ENCODE peak calls at places on chromosomes 3 and 15, in five cellular contexts. W is GM12878, K is IMR-90, G is K562, N is SK-N-SH. M is an unnamed sample.
A peak's percentile ranks its signal among the peaks of the same experiment; 100 is the strongest.

GRCh38 chr3:53624467-53624866 is 130.1 kb downstream of the CACNA1D start:
- DNase-seq in K (no peak), N (no peak), W (no peak), G (no peak), M (no peak)

GRCh38 chr15:68816795-68817303 is 3.8 kb downstream of the ANP32A start:
- DNase-seq in K (no peak), N (no peak), W (no peak), G (no peak), M (peak; percentile 70)

GRCh38 chr3:152069871-152070270 is 196.4 kb downstream of the SUCNR1 start:
- DNase-seq in W (no peak), K (peak; percentile 38), N (no peak), G (no peak), M (no peak)

GRCh38 chr3:70742081-70742480 is 429.6 kb upstream of the MDFIC2 start:
- DNase-seq in G (no peak), W (no peak), K (no peak), N (no peak), M (no peak)

GRCh38 chr15:94793641-94794040 is 562.3 kb downstream of the MCTP2 start:
- DNase-seq in N (no peak), G (no peak), K (peak; percentile 69), W (no peak), M (no peak)

GRCh38 chr3:195900426-195901355 is 7.7 kb downstream of the TNK2 start:
- DNase-seq in G (no peak), N (no peak), K (peak; percentile 54), W (no peak), M (peak; percentile 83)

GRCh38 chr3:15756505-15756904 is 41.3 kb downstream of the ANKRD28 start:
- DNase-seq in K (no peak), W (no peak), G (no peak), N (no peak), M (no peak)

GRCh38 chr3:170611746-170612145 is 25.9 kb upstream of the SLC7A14 start:
- DNase-seq in G (no peak), W (no peak), K (no peak), N (no peak), M (no peak)

GRCh38 chr3:68163054-68163453 is 508.6 kb upstream of the SUCLG2 start:
- DNase-seq in W (no peak), N (no peak), G (no peak), K (no peak), M (no peak)

GRCh38 chr15:57920916-57921315 is 144.6 kb downstream of the ALDH1A2 start:
- DNase-seq in W (no peak), K (no peak), N (no peak), G (no peak), M (no peak)

GRCh38 chr3:141647562-141647915 is 90.6 kb upstream of the RNF7 start:
- DNase-seq in W (no peak), G (no peak), K (no peak), N (no peak), M (no peak)

GRCh38 chr15:82298520-82298919 is 35.9 kb downstream of the SAXO2 start:
- DNase-seq in G (no peak), N (no peak), K (no peak), W (no peak), M (no peak)

GRCh38 chr3:55678521-55679216 is 191.6 kb upstream of the WNT5A start:
- DNase-seq in K (no peak), W (no peak), N (no peak), G (no peak), M (no peak)

GRCh38 chr15:99755692-99756409 is 22.6 kb upstream of the LYSMD4 start:
- DNase-seq in K (peak; percentile 67), W (peak; percentile 43), G (peak; percentile 60), N (peak; percentile 68), M (peak; percentile 74)

GRCh38 chr3:16510620-16511319 is 2.7 kb downstream of the RFTN1 start:
- DNase-seq in W (no peak), K (no peak), G (no peak), N (no peak), M (no peak)

GRCh38 chr3:58074126-58074715 is 66.0 kb downstream of the FLNB start:
- DNase-seq in W (no peak), K (no peak), G (no peak), N (no peak), M (no peak)

GRCh38 chr3:131218196-131218595 is 163.4 kb upstream of the NUDT16 start:
- DNase-seq in W (no peak), K (peak; percentile 8), G (no peak), N (no peak), M (no peak)

GRCh38 chr3:169667380-169667671 is 3.8 kb upstream of the MECOM start:
- DNase-seq in W (no peak), N (peak; percentile 8), K (no peak), G (no peak), M (no peak)

GRCh38 chr15:71564217-71564616 is 246.1 kb upstream of the NR2E3 start:
- DNase-seq in G (no peak), N (no peak), W (no peak), K (no peak), M (no peak)

GRCh38 chr3:169661567-169662214 is 1.8 kb downstream of the MECOM start:
- DNase-seq in W (no peak), G (peak; percentile 18), K (peak; percentile 36), N (peak; percentile 76), M (no peak)

DNA sequence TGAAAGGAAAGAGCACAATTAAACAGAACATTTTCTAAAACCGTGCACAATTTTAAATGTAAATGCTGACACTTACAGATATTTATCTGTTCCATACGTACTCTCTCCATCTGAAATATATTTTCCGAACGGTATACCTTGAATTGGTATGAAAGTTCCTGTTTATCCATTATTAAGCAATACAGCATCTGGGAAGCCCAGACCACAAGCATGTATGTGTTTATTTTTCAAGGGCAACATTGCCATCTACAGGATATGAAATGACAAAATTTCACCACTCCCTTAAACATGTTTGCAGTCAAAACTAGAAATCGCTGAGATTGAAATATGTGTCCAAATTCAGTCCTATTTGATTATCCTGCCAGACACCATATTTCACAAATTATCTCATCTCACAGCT is 533.5 kb downstream of the TBL1XR1 start:
- DNase-seq in N (peak; percentile 29), W (no peak), G (no peak), K (peak; percentile 66), M (peak; percentile 36)
- TF ChIP-seq SMC3 in N (peak; percentile 28), W (no peak), G (peak; percentile 46), K (no peak), M (no peak)

GRCh38 chr3:128091586-128091985 is 32.0 kb downstream of the RUVBL1 start:
- DNase-seq in G (no peak), N (no peak), W (no peak), K (peak; percentile 31), M (no peak)
- H2AFZ ChIP-seq in G (no peak overlapping the region), N (no peak overlapping the region), W (no peak overlapping the region), K (no peak overlapping the region), M (no peak overlapping the region)

GRCh38 chr3:105728913-105729312 is 139.9 kb downstream of the CBLB start:
- DNase-seq in N (no peak), G (no peak), W (no peak), K (no peak), M (no peak)

GRCh38 chr3:105731686-105732085 is 137.1 kb downstream of the CBLB start:
- DNase-seq in N (no peak), G (no peak), W (no peak), K (peak; percentile 19), M (no peak)

GRCh38 chr3:105730973-105731372 is 137.8 kb downstream of the CBLB start:
- DNase-seq in N (no peak), K (no peak), G (no peak), W (no peak), M (no peak)

GRCh38 chr3:105729662-105730061 is 139.2 kb downstream of the CBLB start:
- DNase-seq in N (no peak), K (peak; percentile 40), G (no peak), W (no peak), M (no peak)
- TF ChIP-seq SMC3 in N (no peak), K (no peak), G (no peak), W (no peak), M (no peak)

DNA sequence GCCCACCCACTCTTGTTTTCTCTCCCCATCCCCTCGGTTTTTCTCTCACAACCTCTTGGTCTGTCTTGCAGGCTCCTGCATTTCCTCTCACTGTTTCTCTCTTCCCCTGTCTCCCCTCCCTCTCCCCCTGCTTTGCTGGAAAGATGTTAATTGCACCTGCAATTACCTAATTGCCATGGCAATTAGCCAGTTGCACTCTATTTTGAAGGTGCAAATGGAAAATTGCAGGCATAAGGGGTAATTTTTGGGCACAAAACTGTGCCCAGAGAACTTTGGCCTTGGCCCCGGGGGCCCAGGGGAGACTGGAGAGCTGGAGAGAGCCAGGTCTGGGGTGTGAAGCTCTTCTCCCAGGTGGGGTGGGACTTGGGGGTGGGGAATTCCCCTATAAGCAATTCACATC is 164.5 kb upstream of the TLE3 start:
- DNase-seq in N (no peak), W (no peak), K (no peak), G (no peak), M (no peak)
- H2AFZ ChIP-seq in N (no peak overlapping the region), W (no peak overlapping the region), K (no peak overlapping the region), G (no peak overlapping the region), M (no peak overlapping the region)

DNA sequence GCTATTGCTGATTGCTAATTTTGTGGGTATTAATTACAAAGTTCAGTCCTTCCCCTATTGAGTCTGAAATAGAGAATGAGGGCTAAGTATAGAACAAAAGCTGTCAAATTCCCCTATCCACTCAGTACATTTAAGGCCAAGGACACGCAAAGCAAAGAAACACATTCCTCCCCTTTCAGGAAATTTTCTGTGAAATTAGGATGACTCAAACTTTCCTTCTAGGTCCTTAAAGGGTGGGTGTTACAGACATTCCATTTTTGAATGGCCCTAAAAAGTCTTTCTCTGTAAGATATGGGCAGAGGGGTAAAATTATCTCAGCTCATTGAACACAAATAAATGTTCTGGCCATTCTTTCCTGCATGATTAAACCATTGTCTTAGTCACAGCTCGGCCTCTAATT is 424.3 kb downstream of the ZNF385D start:
- DNase-seq in W (no peak), G (no peak), K (peak; percentile 7), N (no peak), M (no peak)
- TF ChIP-seq SMC3 in W (no peak), G (no peak), K (no peak), N (no peak), M (no peak)

DNA sequence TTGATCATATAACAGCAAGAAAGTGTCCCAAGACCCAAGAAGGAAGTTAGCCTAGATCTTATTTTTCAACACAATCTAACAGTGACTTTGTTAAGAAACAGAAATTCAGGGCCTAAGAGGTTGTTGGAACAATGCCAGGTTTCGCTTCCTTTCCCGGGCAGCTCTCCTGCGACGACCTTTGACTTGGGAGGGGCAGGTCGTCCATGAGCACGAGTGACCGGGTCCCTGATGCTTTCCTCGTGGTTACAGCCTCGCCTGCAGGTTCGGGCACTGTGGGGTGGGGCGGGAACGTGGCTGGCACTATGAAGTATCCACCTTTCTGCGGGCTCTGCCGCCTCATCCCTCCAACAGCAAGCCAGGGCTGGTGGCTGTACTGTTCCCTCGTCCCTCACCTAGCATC is 90.1 kb upstream of the RGMA start:
- DNase-seq in W (peak; percentile 8), K (no peak), G (peak; percentile 16), N (peak; percentile 24), M (no peak)
- H2AFZ ChIP-seq in W (no peak overlapping the region), K (peak overlapping the region; percentile 26), G (peak overlapping the region; percentile 24), N (no peak overlapping the region), M (no peak overlapping the region)

DNA sequence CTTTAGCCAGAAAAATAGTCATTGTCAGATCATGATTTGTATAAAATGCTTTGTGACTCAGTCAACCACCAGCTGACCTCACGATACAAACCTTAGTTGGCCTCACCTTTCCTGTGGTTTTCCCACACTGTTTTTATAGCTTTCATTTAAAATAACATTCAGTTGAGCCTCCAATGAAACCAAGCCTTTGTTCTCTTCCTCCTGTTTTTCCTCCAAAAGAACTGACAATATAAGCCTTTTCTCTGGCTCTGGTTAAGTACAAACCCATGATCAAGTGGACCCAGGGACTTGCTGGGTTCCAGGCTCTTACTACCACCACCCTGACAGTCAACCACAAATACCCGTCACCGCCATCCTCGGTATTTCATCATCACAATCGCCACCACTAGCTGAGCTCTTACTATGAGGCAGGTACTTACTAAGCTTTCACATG is 81.7 kb downstream of the TAMM41 start:
- DNase-seq in G (no peak), W (no peak), K (peak; percentile 84), N (no peak), M (no peak)
- TF ChIP-seq SMC3 in G (no peak), W (no peak), K (no peak), N (no peak), M (no peak)